ENCODE peak calls at places on chromosomes 11 and 22, in five cellular contexts. One of them, this sample, is unnamed.
A peak's percentile ranks its signal among the peaks of the same experiment; 100 is the strongest.

GRCh38 chr11:79720115-79720514 is 279.3 kb upstream of the TENM4 start:
- DNase-seq in activated CD8-positive, alpha-beta memory T cell treated with anti-CD3 and anti-CD28 coated beads for 48 hours: no peak
- DNase-seq in hippocampal formation: no peak
- DNase-seq in stimulated activated CD4-positive, alpha-beta T cell treated with anti-CD3 and anti-CD28 coated beads, Interleukin-1b, Interleukin-23, amount 100 ng/mL, for 1 hour: no peak
- DNase-seq in adrenal gland: no peak
- DNase-seq in this sample: no peak

GRCh38 chr22:23518381-23519187 is 61.5 kb downstream of the IGLL1 start:
- DNase-seq in activated CD8-positive, alpha-beta memory T cell treated with anti-CD3 and anti-CD28 coated beads for 48 hours: no peak
- DNase-seq in hippocampal formation: no peak
- DNase-seq in stimulated activated CD4-positive, alpha-beta T cell treated with anti-CD3 and anti-CD28 coated beads, Interleukin-1b, Interleukin-23, amount 100 ng/mL, for 1 hour: no peak
- DNase-seq in adrenal gland: no peak
- DNase-seq in this sample: no peak

GRCh38 chr11:110862407-110862806 is 150.2 kb upstream of the ARHGAP20 start:
- DNase-seq in activated CD8-positive, alpha-beta memory T cell treated with anti-CD3 and anti-CD28 coated beads for 48 hours: no peak
- DNase-seq in hippocampal formation: no peak
- DNase-seq in stimulated activated CD4-positive, alpha-beta T cell treated with anti-CD3 and anti-CD28 coated beads, Interleukin-1b, Interleukin-23, amount 100 ng/mL, for 1 hour: no peak
- DNase-seq in adrenal gland: no peak
- DNase-seq in this sample: no peak

GRCh38 chr11:117197516-117198456 is 1.4 kb upstream of the TAGLN start:
- DNase-seq in activated CD8-positive, alpha-beta memory T cell treated with anti-CD3 and anti-CD28 coated beads for 48 hours: no peak
- DNase-seq in hippocampal formation: no peak
- DNase-seq in stimulated activated CD4-positive, alpha-beta T cell treated with anti-CD3 and anti-CD28 coated beads, Interleukin-1b, Interleukin-23, amount 100 ng/mL, for 1 hour: no peak
- DNase-seq in adrenal gland: no peak
- DNase-seq in this sample: peak; percentile 71

GRCh38 chr11:97069160-97069559 is 679.3 kb downstream of the JRKL start:
- DNase-seq in activated CD8-positive, alpha-beta memory T cell treated with anti-CD3 and anti-CD28 coated beads for 48 hours: no peak
- DNase-seq in hippocampal formation: no peak
- DNase-seq in stimulated activated CD4-positive, alpha-beta T cell treated with anti-CD3 and anti-CD28 coated beads, Interleukin-1b, Interleukin-23, amount 100 ng/mL, for 1 hour: no peak
- DNase-seq in adrenal gland: no peak
- DNase-seq in this sample: no peak

GRCh38 chr11:118321386-118322082 is 17.0 kb downstream of the CD3E start:
- DNase-seq in activated CD8-positive, alpha-beta memory T cell treated with anti-CD3 and anti-CD28 coated beads for 48 hours: no peak
- DNase-seq in hippocampal formation: no peak
- DNase-seq in stimulated activated CD4-positive, alpha-beta T cell treated with anti-CD3 and anti-CD28 coated beads, Interleukin-1b, Interleukin-23, amount 100 ng/mL, for 1 hour: no peak
- DNase-seq in adrenal gland: no peak
- DNase-seq in this sample: peak; percentile 58

GRCh38 chr11:33667819-33668467 is 32.7 kb downstream of the C11orf91 start:
- DNase-seq in activated CD8-positive, alpha-beta memory T cell treated with anti-CD3 and anti-CD28 coated beads for 48 hours: no peak
- DNase-seq in hippocampal formation: no peak
- DNase-seq in stimulated activated CD4-positive, alpha-beta T cell treated with anti-CD3 and anti-CD28 coated beads, Interleukin-1b, Interleukin-23, amount 100 ng/mL, for 1 hour: no peak
- DNase-seq in adrenal gland: no peak
- DNase-seq in this sample: no peak

GRCh38 chr11:1153951-1154487 is 3.7 kb upstream of the MUC5AC start:
- DNase-seq in activated CD8-positive, alpha-beta memory T cell treated with anti-CD3 and anti-CD28 coated beads for 48 hours: no peak
- DNase-seq in hippocampal formation: no peak
- DNase-seq in stimulated activated CD4-positive, alpha-beta T cell treated with anti-CD3 and anti-CD28 coated beads, Interleukin-1b, Interleukin-23, amount 100 ng/mL, for 1 hour: no peak
- DNase-seq in adrenal gland: peak; percentile 96
- DNase-seq in this sample: peak; percentile 35

GRCh38 chr11:21121991-21122390 is 452.6 kb downstream of the NELL1 start:
- DNase-seq in activated CD8-positive, alpha-beta memory T cell treated with anti-CD3 and anti-CD28 coated beads for 48 hours: no peak
- DNase-seq in hippocampal formation: no peak
- DNase-seq in stimulated activated CD4-positive, alpha-beta T cell treated with anti-CD3 and anti-CD28 coated beads, Interleukin-1b, Interleukin-23, amount 100 ng/mL, for 1 hour: no peak
- DNase-seq in adrenal gland: no peak
- DNase-seq in this sample: no peak

GRCh38 chr11:119843760-119844330 is 114.8 kb upstream of the NECTIN1 start:
- DNase-seq in activated CD8-positive, alpha-beta memory T cell treated with anti-CD3 and anti-CD28 coated beads for 48 hours: no peak
- DNase-seq in hippocampal formation: no peak
- DNase-seq in stimulated activated CD4-positive, alpha-beta T cell treated with anti-CD3 and anti-CD28 coated beads, Interleukin-1b, Interleukin-23, amount 100 ng/mL, for 1 hour: no peak
- DNase-seq in adrenal gland: no peak
- DNase-seq in this sample: peak; percentile 17